ENCODE peak calls at places on chromosomes 16 and 17, in four cellular contexts. C is EL, G is T47D, Q is heart right ventricle. U is an unnamed sample.

GRCh38 chr16:80586476-80586875 is 45.7 kb downstream of the DYNLRB2 start:
- DNase-seq in Q (no peak), C (peak), G (no peak), U (peak)

GRCh38 chr16:1300664-1301476 is 8.6 kb upstream of the UBE2I start:
- DNase-seq in Q (peak), G (peak), C (peak), U (peak)

GRCh38 chr17:19570497-19571151 is 37.0 kb downstream of the SLC47A1 start:
- DNase-seq in Q (no peak), G (no peak), C (no peak), U (no peak)

GRCh38 chr17:48997103-48997826 is at the start of gene IGF2BP1:
- DNase-seq in Q (no peak), G (no peak), C (peak), U (peak)

GRCh38 chr17:52202572-52202876 is 44.0 kb upstream of the CA10 start:
- DNase-seq in G (no peak), C (no peak), Q (no peak), U (no peak)

GRCh38 chr16:75311383-75311938 is 60.0 kb upstream of the BCAR1 start:
- DNase-seq in C (peak), G (no peak), Q (no peak), U (no peak)

GRCh38 chr17:36602030-36602737 is 801 bp downstream of the MRM1 start:
- DNase-seq in Q (no peak), G (no peak), C (peak), U (no peak)

GRCh38 chr16:83744521-83744981 is 63.2 kb upstream of the HSBP1 start:
- DNase-seq in G (no peak), Q (peak), C (peak), U (peak)

GRCh38 chr17:82231562-82232321 is 2.9 kb downstream of the SLC16A3 start:
- DNase-seq in C (peak), G (peak), Q (peak), U (peak)

GRCh38 chr17:6079155-6079554 is 9.0 kb downstream of the WSCD1 start:
- DNase-seq in G (no peak), C (no peak), Q (no peak), U (no peak)

GRCh38 chr17:10622610-10623485 is 34.3 kb downstream of the MYH3 start:
- DNase-seq in C (peak), Q (no peak), G (no peak), U (no peak)

GRCh38 chr17:41645371-41646063 is 21.1 kb upstream of the KRT17 start:
- DNase-seq in Q (no peak), C (peak), G (no peak), U (peak)

GRCh38 chr17:46915596-46915995 is 7.4 kb upstream of the GOSR2 start:
- DNase-seq in C (peak), Q (no peak), G (no peak), U (no peak)

GRCh38 chr16:73289232-73289631 is 241.3 kb upstream of the ZFHX3 start:
- DNase-seq in C (no peak), Q (no peak), G (no peak), U (no peak)

GRCh38 chr17:73489991-73490390 is 154.3 kb downstream of the SDK2 start:
- DNase-seq in Q (no peak), G (no peak), C (no peak), U (no peak)

GRCh38 chr16:49531425-49531824 is 157.8 kb downstream of the C16orf78 start:
- DNase-seq in C (no peak), G (no peak), Q (no peak), U (no peak)

GRCh38 chr17:33045236-33045635 is 53.6 kb downstream of the SPACA3 start:
- DNase-seq in G (no peak), C (no peak), Q (no peak), U (no peak)

GRCh38 chr17:19260958-19261357 is 23.8 kb downstream of the EPN2 start:
- DNase-seq in G (no peak), Q (no peak), C (no peak), U (no peak)

GRCh38 chr17:49183801-49184200 is 26.6 kb downstream of the GNGT2 start:
- DNase-seq in Q (no peak), G (no peak), C (no peak), U (no peak)

GRCh38 chr16:55824473-55824872 is 8.4 kb downstream of the CES1 start:
- DNase-seq in C (no peak), Q (no peak), G (no peak), U (no peak)

GRCh38 chr17:58242171-58242784 is 3.9 kb downstream of the LPO start:
- DNase-seq in Q (no peak), C (no peak), G (no peak), U (no peak)

GRCh38 chr17:14061666-14062560 is 7.4 kb upstream of the COX10 start:
- DNase-seq in G (peak), Q (no peak), C (peak), U (peak)

GRCh38 chr17:73750975-73751374 is 106.7 kb upstream of the SDK2 start:
- DNase-seq in C (no peak), G (no peak), Q (no peak), U (no peak)

GRCh38 chr16:83689385-83689831 is 118.4 kb upstream of the HSBP1 start:
- DNase-seq in G (no peak), C (peak), Q (no peak), U (peak)